ENCODE peak calls at places on chromosomes 2 and 18, in six cellular contexts. E is fibroblast of lung, H is thoracic aorta, K is tibial artery, C is ovary, Q is astrocyte. A is an unnamed sample.

GRCh38 chr2:207511851-207512250 is 17.9 kb upstream of the CREB1 start:
- DNase-seq in E (peak; percentile 21), H (no peak), K (no peak), C (no peak), Q (no peak), A (peak; percentile 50)

GRCh38 chr2:45729753-45730512 is 78.5 kb downstream of the PRKCE start:
- DNase-seq in E (no peak), H (no peak), K (no peak), C (no peak), Q (no peak), A (peak; percentile 41)

GRCh38 chr2:197108758-197109157 is 182.3 kb upstream of the PGAP1 start:
- DNase-seq in E (peak; percentile 87), H (peak; percentile 46), K (peak; percentile 70), C (no peak), Q (peak; percentile 82), A (peak; percentile 96)

GRCh38 chr2:23029111-23029510 is 355.9 kb upstream of the KLHL29 start:
- DNase-seq in E (no peak), H (no peak), K (no peak), C (no peak), Q (no peak), A (no peak)

GRCh38 chr2:69491864-69492263 is 54.6 kb upstream of the NFU1 start:
- DNase-seq in E (no peak), H (no peak), K (no peak), C (no peak), Q (no peak), A (no peak)

GRCh38 chr2:41927581-41928260 is 120.1 kb upstream of the PKDCC start:
- DNase-seq in E (no peak), H (no peak), K (no peak), C (peak; percentile 69), Q (no peak), A (no peak)

GRCh38 chr2:133652407-133652806 is 84.1 kb upstream of the NCKAP5 start:
- DNase-seq in E (peak; percentile 80), H (no peak), K (no peak), C (no peak), Q (peak; percentile 76), A (peak; percentile 52)

GRCh38 chr2:27095745-27096651 is 9.4 kb downstream of the KHK start:
- DNase-seq in E (peak; percentile 42), H (no peak), K (no peak), C (peak; percentile 62), Q (no peak), A (peak; percentile 80)

GRCh38 chr2:107072150-107072940 is 186.4 kb upstream of the ST6GAL2 start:
- DNase-seq in E (peak; percentile 3), H (no peak), K (no peak), C (no peak), Q (peak; percentile 2), A (peak; percentile 69)

GRCh38 chr2:44965684-44966083 is 24.2 kb downstream of the SIX3 start:
- DNase-seq in E (no peak), H (no peak), K (no peak), C (no peak), Q (no peak), A (peak; percentile 58)

GRCh38 chr2:25738383-25739343 is 65.3 kb upstream of the DTNB start:
- DNase-seq in E (no peak), H (no peak), K (no peak), C (no peak), Q (no peak), A (no peak)

GRCh38 chr2:112161431-112162145 is 23.4 kb downstream of the FBLN7 start:
- DNase-seq in E (no peak), H (no peak), K (no peak), C (no peak), Q (no peak), A (no peak)

GRCh38 chr18:9413586-9413985 is 61.7 kb upstream of the RALBP1 start:
- DNase-seq in E (peak; percentile 60), H (no peak), K (no peak), C (no peak), Q (peak; percentile 47), A (peak; percentile 95)

GRCh38 chr2:98016908-98017700 is 21.4 kb upstream of the TMEM131 start:
- DNase-seq in E (no peak), H (no peak), K (no peak), C (no peak), Q (no peak), A (no peak)

GRCh38 chr2:241772063-241772499 is 4.5 kb upstream of the GAL3ST2 start:
- DNase-seq in E (no peak), H (no peak), K (no peak), C (no peak), Q (no peak), A (no peak)

GRCh38 chr2:229408356-229408755 is 137.3 kb upstream of the PID1 start:
- DNase-seq in E (peak; percentile 94), H (peak; percentile 48), K (peak; percentile 86), C (peak; percentile 51), Q (peak; percentile 94), A (peak; percentile 97)

GRCh38 chr2:186457908-186458307 is 28.2 kb upstream of the ZC3H15 start:
- DNase-seq in E (peak; percentile 42), H (no peak), K (no peak), C (no peak), Q (peak; percentile 16), A (no peak)

GRCh38 chr2:148259674-148260073 is 238.8 kb downstream of the MBD5 start:
- DNase-seq in E (peak; percentile 44), H (no peak), K (no peak), C (no peak), Q (peak; percentile 27), A (peak; percentile 23)

GRCh38 chr2:188089896-188090295 is 201.8 kb upstream of the GULP1 start:
- DNase-seq in E (peak; percentile 39), H (no peak), K (no peak), C (no peak), Q (peak; percentile 18), A (peak; percentile 54)

GRCh38 chr18:58249677-58250076 is 205.7 kb downstream of the NEDD4L start:
- DNase-seq in E (no peak), H (no peak), K (no peak), C (no peak), Q (no peak), A (no peak)

GRCh38 chr18:62529597-62529996 is 6.8 kb downstream of the ZCCHC2 start:
- DNase-seq in E (no peak), H (no peak), K (no peak), C (no peak), Q (no peak), A (peak; percentile 50)

GRCh38 chr2:152890746-152891145 is 172.3 kb downstream of the ARL6IP6 start:
- DNase-seq in E (no peak), H (no peak), K (no peak), C (no peak), Q (no peak), A (no peak)

GRCh38 chr2:222272446-222273035 is 26.3 kb downstream of the PAX3 start:
- DNase-seq in E (no peak), H (no peak), K (no peak), C (no peak), Q (no peak), A (no peak)

GRCh38 chr2:222270436-222270835 is 28.4 kb downstream of the PAX3 start:
- DNase-seq in E (no peak), H (no peak), K (no peak), C (no peak), Q (no peak), A (no peak)

GRCh38 chr2:222271854-222272253 is 26.9 kb downstream of the PAX3 start:
- DNase-seq in E (no peak), H (no peak), K (no peak), C (no peak), Q (no peak), A (no peak)

GRCh38 chr2:222268311-222268980 is 30.4 kb downstream of the PAX3 start:
- DNase-seq in E (peak; percentile 36), H (no peak), K (no peak), C (no peak), Q (no peak), A (no peak)

DNA sequence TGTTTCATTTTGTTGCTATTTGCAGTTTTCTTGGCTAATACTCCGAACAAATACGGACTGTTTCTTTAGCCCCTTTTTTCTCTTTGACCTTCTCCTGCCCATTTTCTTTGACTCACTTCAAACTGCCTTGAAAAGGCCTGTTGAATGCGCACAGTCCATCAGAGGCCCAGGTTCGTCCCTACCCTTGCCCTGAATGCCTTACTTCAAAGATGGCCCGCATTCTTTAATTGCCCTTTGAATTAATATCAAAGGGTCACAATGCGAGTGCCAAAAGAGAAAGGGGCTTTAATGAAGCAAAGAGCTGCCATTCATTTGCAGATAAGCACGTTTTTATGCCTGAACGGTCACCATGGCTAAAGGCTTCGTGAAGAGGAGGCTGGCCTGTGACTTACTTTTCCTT is 29.7 kb downstream of the PAX3 start:
- DNase-seq in E (no peak), H (no peak), K (no peak), C (no peak), Q (no peak), A (no peak)
- H3K4me3 ChIP-seq in E (no peak overlapping the region), H (no peak overlapping the region), K (no peak overlapping the region), C (no peak overlapping the region), Q (no peak overlapping the region), A (no peak overlapping the region)

DNA sequence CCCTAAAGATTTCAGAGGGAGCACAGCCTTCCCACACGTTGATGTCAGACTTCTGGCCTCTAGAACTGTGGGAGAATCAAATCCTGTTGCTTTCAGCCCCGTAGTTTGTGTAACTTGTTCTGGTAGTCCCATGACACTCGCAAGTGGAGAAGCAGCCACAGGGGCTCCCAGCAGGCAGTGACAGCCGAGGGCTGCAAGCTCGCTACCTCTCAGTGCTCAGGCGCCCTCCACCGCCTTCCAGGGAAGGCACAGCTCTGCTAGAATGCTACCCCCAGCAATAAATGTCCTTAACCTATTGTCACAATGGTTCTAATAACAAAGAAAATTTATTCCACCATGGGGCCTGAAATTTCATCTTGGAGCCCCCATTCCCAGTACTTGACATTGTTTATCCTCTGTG is 143.1 kb upstream of the ZNF236 start:
- DNase-seq in E (no peak), H (no peak), K (no peak), C (no peak), Q (no peak), A (peak; percentile 37)
- TF ChIP-seq CTCF in E (no peak), H (no peak), K (no peak), C (no peak), Q (no peak), A (peak; percentile 22)

DNA sequence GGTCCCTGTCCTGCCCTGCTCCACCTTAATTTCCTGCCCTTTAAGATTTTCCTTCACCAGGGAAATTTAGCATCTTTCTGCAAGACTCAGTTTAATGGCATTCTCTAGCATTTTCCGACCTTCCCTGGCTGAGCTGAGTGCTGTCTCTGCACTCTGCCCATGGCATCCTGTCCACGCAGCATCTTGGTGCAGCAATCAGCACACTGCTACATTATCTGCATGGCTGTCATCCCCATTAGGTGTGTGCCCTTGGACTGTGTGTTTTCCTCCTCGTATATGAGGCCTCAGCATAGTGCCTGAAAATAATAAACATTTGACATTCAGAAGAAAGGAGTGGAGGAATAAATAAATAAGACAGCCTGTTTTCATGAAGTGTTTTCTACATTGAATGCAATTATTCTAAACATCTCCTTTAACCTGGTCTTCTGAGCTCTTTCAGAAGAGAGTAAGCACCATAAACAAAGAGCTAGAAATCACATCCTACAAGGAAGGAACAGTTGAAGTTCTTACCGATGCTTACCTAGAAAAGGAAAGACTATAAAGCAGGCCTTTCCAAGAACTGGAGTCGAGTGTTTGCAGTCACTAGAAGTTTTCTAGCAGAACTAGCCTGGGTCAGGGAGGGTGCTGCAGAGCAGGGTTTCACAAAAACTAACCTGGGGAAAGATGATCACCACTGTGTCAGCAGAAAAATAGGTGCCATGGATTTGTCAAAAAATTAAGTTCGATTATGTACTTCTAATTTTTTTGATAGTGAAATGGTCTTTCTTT is 131.4 kb upstream of the ITGB6 start:
- DNase-seq in E (no peak), H (no peak), K (no peak), C (no peak), Q (no peak), A (no peak)
- H3K4me3 ChIP-seq in E (no peak overlapping the region), H (no peak overlapping the region), K (no peak overlapping the region), C (no peak overlapping the region), Q (no peak overlapping the region), A (no peak overlapping the region)

GRCh38 chr2:234818937-234819336 is 132.9 kb upstream of the SH3BP4 start:
- DNase-seq in E (no peak), H (no peak), K (no peak), C (no peak), Q (no peak), A (no peak)
- TF ChIP-seq CTCF in E (peak; percentile 1), H (no peak), K (no peak), C (no peak), Q (peak; percentile 24), A (peak; percentile 34)

A was measured in choroid plexus epithelial cell.